ENCODE peak calls at places on chromosomes 11 and 22, in four cellular contexts. F, P, E and W are unnamed samples.
A peak's percentile ranks its signal among the peaks of the same experiment; 100 is the strongest.

GRCh38 chr11:31236052-31236652 is 133.4 kb downstream of the DCDC1 start:
- DNase-seq in F (no peak), P (no peak), E (no peak), W (no peak)

GRCh38 chr22:46569848-46570695 is 32.7 kb upstream of the CELSR1 start:
- DNase-seq in F (no peak), P (no peak), E (peak; percentile 64), W (no peak)

GRCh38 chr11:15194671-15195415 is 80.1 kb downstream of the INSC start:
- DNase-seq in F (no peak), P (peak; percentile 82), E (no peak), W (no peak)

GRCh38 chr11:62157603-62158002 is 32.4 kb upstream of the SCGB1D1 start:
- DNase-seq in F (no peak), P (no peak), E (no peak), W (no peak)

GRCh38 chr11:41413843-41414242 is 45.6 kb downstream of the LRRC4C start:
- DNase-seq in F (no peak), P (no peak), E (no peak), W (no peak)

GRCh38 chr11:130403967-130404366 is 24.4 kb downstream of the ADAMTS8 start:
- DNase-seq in F (no peak), P (no peak), E (no peak), W (no peak)

GRCh38 chr11:111540114-111540920 is at the start of gene LAYN:
- DNase-seq in F (peak; percentile 64), P (peak; percentile 62), E (peak; percentile 82), W (peak; percentile 18)

GRCh38 chr11:118791961-118792578 is 1.1 kb upstream of the DDX6 start:
- DNase-seq in F (peak; percentile 19), P (no peak), E (no peak), W (peak; percentile 43)

GRCh38 chr11:104876838-104877500 is 21.3 kb downstream of the CASP12 start:
- DNase-seq in F (no peak), P (no peak), E (no peak), W (no peak)

GRCh38 chr11:101862410-101863233 is 52.2 kb upstream of the CEP126 start:
- DNase-seq in F (no peak), P (peak; percentile 79), E (no peak), W (no peak)

GRCh38 chr11:61961570-61962212 is 5.7 kb downstream of the FTH1 start:
- DNase-seq in F (no peak), P (no peak), E (peak; percentile 68), W (no peak)

GRCh38 chr11:86164106-86164505 is 80.4 kb upstream of the EED start:
- DNase-seq in F (no peak), P (no peak), E (no peak), W (no peak)

GRCh38 chr11:86162257-86162656 is 82.3 kb upstream of the EED start:
- DNase-seq in F (no peak), P (peak; percentile 93), E (no peak), W (no peak)

GRCh38 chr11:86158716-86159669 is 85.6 kb upstream of the EED start:
- DNase-seq in F (no peak), P (no peak), E (no peak), W (no peak)

GRCh38 chr11:86160546-86161149 is 83.9 kb upstream of the EED start:
- DNase-seq in F (no peak), P (peak; percentile 50), E (no peak), W (no peak)

GRCh38 chr11:86161373-86162255 is 82.9 kb upstream of the EED start:
- DNase-seq in F (no peak), P (no peak), E (no peak), W (no peak)
- H3K27ac ChIP-seq in F (no peak overlapping the region), P (peak overlapping the region; percentile 65), E (peak overlapping the region; percentile 72), W (no peak overlapping the region)

DNA sequence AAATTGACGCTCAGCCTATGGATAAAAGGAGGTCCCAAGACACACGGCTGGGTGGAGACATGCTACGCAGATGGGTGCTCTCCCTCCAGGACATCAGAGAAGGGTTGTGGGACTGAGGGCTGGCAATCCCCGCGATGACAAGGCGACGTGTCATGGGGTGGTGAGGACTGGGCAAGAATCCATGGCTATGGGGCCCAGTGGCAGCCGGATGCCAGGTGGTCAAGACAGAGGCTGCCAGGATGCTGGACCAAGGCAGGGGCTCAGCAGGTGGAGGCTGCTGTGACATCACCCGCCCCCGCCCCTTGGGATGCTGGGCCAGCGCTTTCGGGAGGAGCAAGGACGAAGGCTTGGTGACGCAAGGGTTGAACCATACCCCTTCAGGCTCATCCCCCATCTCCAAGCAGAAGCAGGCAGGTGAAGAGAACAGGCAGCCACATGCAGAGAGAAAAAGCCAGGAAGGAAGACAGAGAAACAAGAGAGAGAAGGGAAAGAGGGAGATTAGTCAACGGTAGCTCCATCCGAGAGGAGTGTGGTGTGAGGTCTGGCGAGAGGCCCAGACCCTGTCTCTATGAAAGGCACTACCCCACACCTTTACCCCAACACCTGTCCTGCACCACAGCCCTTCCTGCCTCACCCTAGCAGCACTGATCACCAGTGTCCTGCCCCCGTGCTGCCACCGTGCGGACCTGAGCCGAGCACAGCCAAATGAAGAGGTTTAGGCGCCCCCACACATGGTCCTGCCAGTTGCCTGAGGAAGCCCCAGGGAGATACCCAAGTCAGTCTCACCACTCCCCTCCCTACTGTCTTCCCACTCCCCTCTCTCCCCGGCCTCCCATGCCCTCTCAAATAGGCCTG is 24.1 kb upstream of the RASL10A start:
- DNase-seq in F (no peak), P (no peak), E (no peak), W (no peak)
- H3K4me1 ChIP-seq in F (no peaks in the 10 kb centered on the region), P (no peaks in the 10 kb centered on the region), E (peaks cover 3% of the 10 kb centered on the region), W (no peaks in the 10 kb centered on the region)

GRCh38 chr22:18056802-18057474 is 20.9 kb upstream of the PEX26 start:
- DNase-seq in F (no peak), P (no peak), E (peak; percentile 87), W (no peak)
- H3K27ac ChIP-seq in F (no peak overlapping the region), P (peak overlapping the region; percentile 67), E (peak overlapping the region; percentile 88), W (no peak overlapping the region)

GRCh38 chr11:7060828-7061227 is 28.0 kb upstream of the RBMXL2 start:
- DNase-seq in F (no peak), P (peak; percentile 58), E (no peak), W (no peak)
- H3K4me1 ChIP-seq in F (no peaks in the 10 kb centered on the region), P (no peaks in the 10 kb centered on the region), E (no peaks in the 10 kb centered on the region), W (no peaks in the 10 kb centered on the region)

GRCh38 chr22:23496445-23496833 is 83.7 kb downstream of the IGLL1 start:
- DNase-seq in F (no peak), P (no peak), E (no peak), W (no peak)
- H3K27ac ChIP-seq in F (no peak overlapping the region), P (no peak overlapping the region), E (no peak overlapping the region), W (no peak overlapping the region)

GRCh38 chr11:67277231-67277961 is 11.1 kb downstream of the GRK2 start:
- DNase-seq in F (peak; percentile 83), P (peak; percentile 64), E (peak; percentile 99), W (peak; percentile 93)
- H3K4me1 ChIP-seq in F (peaks cover 81% of the 10 kb centered on the region), P (peaks cover 22% of the 10 kb centered on the region), E (peaks cover 100% of the 10 kb centered on the region), W (peaks cover 100% of the 10 kb centered on the region)

GRCh38 chr11:11973866-11974265 is 34.6 kb downstream of the DKK3 start:
- DNase-seq in F (no peak), P (peak; percentile 16), E (no peak), W (no peak)

GRCh38 chr11:11975201-11976092 is 33.0 kb downstream of the DKK3 start:
- DNase-seq in F (no peak), P (no peak), E (no peak), W (no peak)

GRCh38 chr11:11972148-11972547 is 36.3 kb downstream of the DKK3 start:
- DNase-seq in F (no peak), P (no peak), E (no peak), W (no peak)

GRCh38 chr11:11972942-11973341 is 35.5 kb downstream of the DKK3 start:
- DNase-seq in F (no peak), P (no peak), E (peak; percentile 41), W (no peak)

DNA sequence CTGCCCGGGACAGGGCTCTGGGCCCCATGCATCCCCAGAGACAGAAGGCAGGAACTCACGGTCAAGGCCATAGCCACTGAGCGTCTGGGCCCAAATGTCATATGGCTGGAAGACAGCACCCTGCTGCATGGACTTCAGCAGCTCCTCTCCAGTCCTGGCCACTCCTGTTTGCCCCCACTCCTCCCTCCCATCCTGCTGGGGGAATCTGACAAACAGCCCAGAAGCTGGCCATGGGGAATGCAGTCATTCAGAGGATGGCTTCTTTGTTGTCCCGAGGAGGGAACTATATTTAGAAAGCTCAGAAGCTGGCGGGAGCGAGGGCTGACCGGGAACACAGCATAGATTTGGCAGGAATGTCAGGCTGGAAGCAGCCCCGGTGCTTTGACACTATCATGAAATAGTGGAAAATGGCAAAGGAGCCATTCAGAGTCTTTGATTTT is 35.0 kb downstream of the DKK3 start:
- DNase-seq in F (no peak), P (peak; percentile 72), E (no peak), W (no peak)
- H3K27ac ChIP-seq in F (no peak overlapping the region), P (peak overlapping the region; percentile 21), E (peak overlapping the region; percentile 7), W (no peak overlapping the region)